ENCODE peak calls at places on chromosomes 16 and 17, in seven cellular contexts. Z is ELF-1, G is lung microvascular endothelial cell, L is nephron progenitor cell, X is neural crest cell, A is mesenchymal stem cell, H is Karpas-422. V is an unnamed sample.

GRCh38 chr17:28460901-28461300 is 12.5 kb upstream of the SLC13A2 start:
- DNase-seq in G (no peak), L (no peak), Z (no peak), A (no peak), H (no peak), X (no peak), V (no peak)

GRCh38 chr17:15498107-15498506 is 30.7 kb upstream of the CDRT4 start:
- DNase-seq in X (no peak), A (no peak), H (peak), Z (no peak), L (no peak), G (no peak), V (no peak)

GRCh38 chr16:2867987-2868789 is 10.2 kb upstream of the PRSS22 start:
- DNase-seq in G (peak), Z (peak), A (peak), L (peak), X (peak), H (peak), V (peak)

GRCh38 chr17:60371818-60372510 is 20.0 kb downstream of the USP32 start:
- DNase-seq in Z (no peak), A (no peak), X (no peak), G (no peak), L (no peak), H (no peak), V (peak)

GRCh38 chr17:55845385-55845784 is 94.5 kb downstream of the PCTP start:
- DNase-seq in A (peak), H (no peak), Z (peak), X (peak), L (peak), G (peak), V (peak)

GRCh38 chr17:56913000-56913866 is 616 bp downstream of the TRIM25 start:
- DNase-seq in X (peak), L (peak), Z (no peak), A (peak), H (peak), G (peak), V (peak)

GRCh38 chr17:63960006-63960405 is 12.7 kb downstream of the SCN4A start:
- DNase-seq in G (no peak), L (no peak), Z (no peak), X (no peak), A (no peak), H (no peak), V (no peak)

GRCh38 chr17:50585893-50586292 is 25.4 kb downstream of the CACNA1G start:
- DNase-seq in G (no peak), L (no peak), A (no peak), Z (no peak), X (no peak), H (no peak), V (no peak)

GRCh38 chr17:67260051-67260987 is 15.3 kb upstream of the HELZ start:
- DNase-seq in X (no peak), Z (no peak), A (peak), H (no peak), G (peak), L (no peak), V (peak)

GRCh38 chr17:79814966-79815835 is 18.3 kb upstream of the CBX8 start:
- DNase-seq in G (no peak), L (peak), X (no peak), H (no peak), A (no peak), Z (peak), V (no peak)

GRCh38 chr16:62692685-62693084 is 656.4 kb upstream of the CDH8 start:
- DNase-seq in Z (no peak), G (no peak), H (no peak), X (no peak), A (no peak), L (no peak), V (no peak)

GRCh38 chr16:50399411-50399810 is 30.6 kb upstream of the BRD7 start:
- DNase-seq in G (no peak), L (no peak), Z (no peak), X (no peak), H (no peak), A (no peak), V (no peak)

GRCh38 chr17:40606548-40607353 is 40.9 kb downstream of the SMARCE1 start:
- DNase-seq in A (no peak), Z (peak), G (no peak), H (no peak), L (no peak), X (no peak), V (peak)

GRCh38 chr16:9138021-9138680 is 46.7 kb downstream of the HAPSTR1 start:
- DNase-seq in G (no peak), H (no peak), Z (no peak), L (no peak), A (no peak), X (no peak), V (no peak)

GRCh38 chr16:68367034-68367433 is 56.2 kb downstream of the PRMT7 start:
- DNase-seq in A (peak), H (peak), X (peak), G (peak), Z (peak), L (peak), V (peak)

GRCh38 chr16:66984902-66985311 is 3.5 kb upstream of the CES4A start:
- DNase-seq in A (no peak), Z (no peak), L (no peak), X (no peak), H (no peak), G (no peak), V (no peak)